ENCODE peak calls at places on chromosome 17, in seven cellular contexts. One of them, this sample, is unnamed.

GRCh38 chr17:17682737-17683675 is 1.7 kb downstream of the RAI1 start:
- DNase-seq in IMR-90: peak
- DNase-seq in endothelial cell of umbilical vein: peak
- DNase-seq in right lobe of liver: peak
- DNase-seq in transverse colon: peak
- DNase-seq in uterus: peak
- DNase-seq in suprapubic skin: peak
- DNase-seq in this sample: peak

GRCh38 chr17:17084317-17084835 is 42.1 kb downstream of the MPRIP start:
- DNase-seq in IMR-90: no peak
- DNase-seq in endothelial cell of umbilical vein: no peak
- DNase-seq in right lobe of liver: peak
- DNase-seq in transverse colon: no peak
- DNase-seq in uterus: no peak
- DNase-seq in suprapubic skin: no peak
- DNase-seq in this sample: no peak

GRCh38 chr17:16407911-16408588 is 7.3 kb upstream of the TRPV2 start:
- DNase-seq in IMR-90: peak
- DNase-seq in endothelial cell of umbilical vein: peak
- DNase-seq in right lobe of liver: peak
- DNase-seq in transverse colon: peak
- DNase-seq in uterus: peak
- DNase-seq in suprapubic skin: no peak
- DNase-seq in this sample: no peak

GRCh38 chr17:17445296-17445924 is 31.4 kb upstream of the MED9 start:
- DNase-seq in IMR-90: no peak
- DNase-seq in endothelial cell of umbilical vein: no peak
- DNase-seq in right lobe of liver: no peak
- DNase-seq in transverse colon: no peak
- DNase-seq in uterus: no peak
- DNase-seq in suprapubic skin: no peak
- DNase-seq in this sample: no peak

GRCh38 chr17:62319846-62320245 is 60.5 kb upstream of the EFCAB3 start:
- DNase-seq in IMR-90: no peak
- DNase-seq in endothelial cell of umbilical vein: no peak
- DNase-seq in right lobe of liver: no peak
- DNase-seq in transverse colon: no peak
- DNase-seq in uterus: no peak
- DNase-seq in suprapubic skin: no peak
- DNase-seq in this sample: no peak

GRCh38 chr17:69834494-69834893 is 240.5 kb upstream of the KCNJ16 start:
- DNase-seq in IMR-90: no peak
- DNase-seq in endothelial cell of umbilical vein: no peak
- DNase-seq in right lobe of liver: no peak
- DNase-seq in transverse colon: no peak
- DNase-seq in uterus: no peak
- DNase-seq in suprapubic skin: no peak
- DNase-seq in this sample: no peak

GRCh38 chr17:28494445-28495188 is 11.5 kb upstream of the FOXN1 start:
- DNase-seq in IMR-90: peak
- DNase-seq in endothelial cell of umbilical vein: peak
- DNase-seq in right lobe of liver: peak
- DNase-seq in transverse colon: peak
- DNase-seq in uterus: peak
- DNase-seq in suprapubic skin: no peak
- DNase-seq in this sample: peak

GRCh38 chr17:77602062-77602746 is 356.3 kb upstream of the TNRC6C start:
- DNase-seq in IMR-90: peak
- DNase-seq in endothelial cell of umbilical vein: no peak
- DNase-seq in right lobe of liver: no peak
- DNase-seq in transverse colon: peak
- DNase-seq in uterus: peak
- DNase-seq in suprapubic skin: peak
- DNase-seq in this sample: peak

GRCh38 chr17:65035191-65035590 is 21.3 kb downstream of the GNA13 start:
- DNase-seq in IMR-90: no peak
- DNase-seq in endothelial cell of umbilical vein: peak
- DNase-seq in right lobe of liver: no peak
- DNase-seq in transverse colon: no peak
- DNase-seq in uterus: no peak
- DNase-seq in suprapubic skin: no peak
- DNase-seq in this sample: no peak

GRCh38 chr17:1055751-1056645 is 59.1 kb downstream of the TIMM22 start:
- DNase-seq in IMR-90: peak
- DNase-seq in endothelial cell of umbilical vein: peak
- DNase-seq in right lobe of liver: no peak
- DNase-seq in transverse colon: peak
- DNase-seq in uterus: peak
- DNase-seq in suprapubic skin: no peak
- DNase-seq in this sample: peak

GRCh38 chr17:1050996-1051925 is 54.3 kb downstream of the TIMM22 start:
- DNase-seq in IMR-90: no peak
- DNase-seq in endothelial cell of umbilical vein: no peak
- DNase-seq in right lobe of liver: no peak
- DNase-seq in transverse colon: no peak
- DNase-seq in uterus: no peak
- DNase-seq in suprapubic skin: no peak
- DNase-seq in this sample: no peak

GRCh38 chr17:1054656-1055055 is 57.7 kb downstream of the TIMM22 start:
- DNase-seq in IMR-90: no peak
- DNase-seq in endothelial cell of umbilical vein: no peak
- DNase-seq in right lobe of liver: no peak
- DNase-seq in transverse colon: no peak
- DNase-seq in uterus: no peak
- DNase-seq in suprapubic skin: no peak
- DNase-seq in this sample: no peak

GRCh38 chr17:1055231-1055630 is 58.3 kb downstream of the TIMM22 start:
- DNase-seq in IMR-90: no peak
- DNase-seq in endothelial cell of umbilical vein: no peak
- DNase-seq in right lobe of liver: no peak
- DNase-seq in transverse colon: no peak
- DNase-seq in uterus: no peak
- DNase-seq in suprapubic skin: no peak
- DNase-seq in this sample: no peak

GRCh38 chr17:1053661-1054360 is 56.9 kb downstream of the TIMM22 start:
- DNase-seq in IMR-90: no peak
- DNase-seq in endothelial cell of umbilical vein: no peak
- DNase-seq in right lobe of liver: no peak
- DNase-seq in transverse colon: no peak
- DNase-seq in uterus: no peak
- DNase-seq in suprapubic skin: no peak
- DNase-seq in this sample: no peak
- H3K27ac ChIP-seq in IMR-90: no peak
- H3K27ac ChIP-seq in endothelial cell of umbilical vein: no peak
- H3K27ac ChIP-seq in right lobe of liver: no peak
- H3K27ac ChIP-seq in transverse colon: no peak
- H3K27ac ChIP-seq in uterus: no peak
- H3K27ac ChIP-seq in suprapubic skin: no peak
- H3K27ac ChIP-seq in this sample: no peak

GRCh38 chr17:82228278-82228841 is 482 bp upstream of the SLC16A3 start:
- DNase-seq in IMR-90: no peak
- DNase-seq in endothelial cell of umbilical vein: peak
- DNase-seq in right lobe of liver: peak
- DNase-seq in transverse colon: peak
- DNase-seq in uterus: no peak
- DNase-seq in suprapubic skin: no peak
- DNase-seq in this sample: no peak
- TF ChIP-seq POLR2A in IMR-90: no peak
- TF ChIP-seq POLR2A in endothelial cell of umbilical vein: no peak
- TF ChIP-seq POLR2A in right lobe of liver: no peak
- TF ChIP-seq POLR2A in transverse colon: peak
- TF ChIP-seq POLR2A in uterus: no peak
- TF ChIP-seq POLR2A in suprapubic skin: no peak
- TF ChIP-seq POLR2A in this sample: no peak

GRCh38 chr17:75065562-75066151 is 18.6 kb downstream of the KCTD2 start:
- DNase-seq in IMR-90: no peak
- DNase-seq in endothelial cell of umbilical vein: peak
- DNase-seq in right lobe of liver: no peak
- DNase-seq in transverse colon: no peak
- DNase-seq in uterus: no peak
- DNase-seq in suprapubic skin: no peak
- DNase-seq in this sample: no peak
- TF ChIP-seq CTCF in IMR-90: no peak
- TF ChIP-seq CTCF in endothelial cell of umbilical vein: no peak
- TF ChIP-seq CTCF in right lobe of liver: no peak
- TF ChIP-seq CTCF in transverse colon: no peak
- TF ChIP-seq CTCF in uterus: no peak
- TF ChIP-seq CTCF in suprapubic skin: no peak
- TF ChIP-seq CTCF in this sample: no peak

DNA sequence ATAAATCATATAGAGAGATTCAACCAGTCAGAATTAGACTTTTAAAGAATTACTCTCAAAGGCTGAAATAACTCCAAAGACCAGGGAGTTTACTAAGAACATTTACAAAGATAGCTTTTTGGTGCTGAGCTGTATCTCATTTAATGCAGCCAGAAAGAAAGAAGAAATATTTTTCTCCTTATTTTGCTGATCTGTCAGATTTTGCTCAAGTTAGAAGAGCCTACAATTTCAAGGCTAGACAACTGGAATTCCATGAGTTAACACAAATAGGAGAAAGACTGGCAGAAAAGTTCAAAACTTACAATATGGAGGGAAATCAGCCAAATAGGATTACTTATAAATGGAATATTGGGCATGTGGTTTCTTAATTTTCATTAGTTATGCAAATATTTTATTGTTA is 6.1 kb upstream of the SLFN12 start:
- DNase-seq in IMR-90: no peak
- DNase-seq in endothelial cell of umbilical vein: no peak
- DNase-seq in right lobe of liver: no peak
- DNase-seq in transverse colon: no peak
- DNase-seq in uterus: no peak
- DNase-seq in suprapubic skin: no peak
- DNase-seq in this sample: no peak
- H3K27ac ChIP-seq in IMR-90: no peak
- H3K27ac ChIP-seq in endothelial cell of umbilical vein: no peak
- H3K27ac ChIP-seq in right lobe of liver: no peak
- H3K27ac ChIP-seq in transverse colon: no peak
- H3K27ac ChIP-seq in uterus: no peak
- H3K27ac ChIP-seq in suprapubic skin: no peak
- H3K27ac ChIP-seq in this sample: no peak

GRCh38 chr17:38734235-38734633 is 4.1 kb downstream of the CISD3 start:
- DNase-seq in IMR-90: no peak
- DNase-seq in endothelial cell of umbilical vein: no peak
- DNase-seq in right lobe of liver: no peak
- DNase-seq in transverse colon: no peak
- DNase-seq in uterus: no peak
- DNase-seq in suprapubic skin: no peak
- DNase-seq in this sample: no peak

GRCh38 chr17:38731526-38732294 is 1.6 kb downstream of the CISD3 start:
- DNase-seq in IMR-90: no peak
- DNase-seq in endothelial cell of umbilical vein: no peak
- DNase-seq in right lobe of liver: no peak
- DNase-seq in transverse colon: peak
- DNase-seq in uterus: no peak
- DNase-seq in suprapubic skin: no peak
- DNase-seq in this sample: no peak

GRCh38 chr17:38730526-38731379 is 612 bp downstream of the CISD3 start:
- DNase-seq in IMR-90: peak
- DNase-seq in endothelial cell of umbilical vein: peak
- DNase-seq in right lobe of liver: peak
- DNase-seq in transverse colon: peak
- DNase-seq in uterus: peak
- DNase-seq in suprapubic skin: peak
- DNase-seq in this sample: no peak

GRCh38 chr17:38733315-38734234 is 3.4 kb downstream of the CISD3 start:
- DNase-seq in IMR-90: no peak
- DNase-seq in endothelial cell of umbilical vein: no peak
- DNase-seq in right lobe of liver: no peak
- DNase-seq in transverse colon: no peak
- DNase-seq in uterus: no peak
- DNase-seq in suprapubic skin: no peak
- DNase-seq in this sample: no peak

GRCh38 chr17:38732376-38733314 is 2.5 kb downstream of the CISD3 start:
- DNase-seq in IMR-90: no peak
- DNase-seq in endothelial cell of umbilical vein: no peak
- DNase-seq in right lobe of liver: peak
- DNase-seq in transverse colon: peak
- DNase-seq in uterus: no peak
- DNase-seq in suprapubic skin: no peak
- DNase-seq in this sample: no peak
- TF ChIP-seq POLR2A in IMR-90: no peak
- TF ChIP-seq POLR2A in endothelial cell of umbilical vein: no peak
- TF ChIP-seq POLR2A in right lobe of liver: no peak
- TF ChIP-seq POLR2A in transverse colon: peak
- TF ChIP-seq POLR2A in uterus: no peak
- TF ChIP-seq POLR2A in suprapubic skin: no peak
- TF ChIP-seq POLR2A in this sample: no peak

GRCh38 chr17:44356241-44356640 is 7.4 kb downstream of the FAM171A2 start:
- DNase-seq in IMR-90: no peak
- DNase-seq in endothelial cell of umbilical vein: no peak
- DNase-seq in right lobe of liver: no peak
- DNase-seq in transverse colon: no peak
- DNase-seq in uterus: no peak
- DNase-seq in suprapubic skin: no peak
- DNase-seq in this sample: no peak

GRCh38 chr17:44355310-44355640 is 8.4 kb downstream of the FAM171A2 start:
- DNase-seq in IMR-90: no peak
- DNase-seq in endothelial cell of umbilical vein: no peak
- DNase-seq in right lobe of liver: no peak
- DNase-seq in transverse colon: no peak
- DNase-seq in uterus: no peak
- DNase-seq in suprapubic skin: no peak
- DNase-seq in this sample: no peak

GRCh38 chr17:44355642-44356099 is 8.0 kb downstream of the FAM171A2 start:
- DNase-seq in IMR-90: no peak
- DNase-seq in endothelial cell of umbilical vein: no peak
- DNase-seq in right lobe of liver: no peak
- DNase-seq in transverse colon: no peak
- DNase-seq in uterus: no peak
- DNase-seq in suprapubic skin: peak
- DNase-seq in this sample: no peak

GRCh38 chr17:44353656-44354331 is 8.7 kb downstream of the GRN start:
- DNase-seq in IMR-90: no peak
- DNase-seq in endothelial cell of umbilical vein: no peak
- DNase-seq in right lobe of liver: no peak
- DNase-seq in transverse colon: peak
- DNase-seq in uterus: no peak
- DNase-seq in suprapubic skin: no peak
- DNase-seq in this sample: no peak

GRCh38 chr17:44354582-44355309 is 8.9 kb downstream of the FAM171A2 start:
- DNase-seq in IMR-90: no peak
- DNase-seq in endothelial cell of umbilical vein: no peak
- DNase-seq in right lobe of liver: no peak
- DNase-seq in transverse colon: peak
- DNase-seq in uterus: no peak
- DNase-seq in suprapubic skin: no peak
- DNase-seq in this sample: no peak
- TF ChIP-seq CTCF in IMR-90: no peak
- TF ChIP-seq CTCF in endothelial cell of umbilical vein: no peak
- TF ChIP-seq CTCF in right lobe of liver: no peak
- TF ChIP-seq CTCF in transverse colon: peak
- TF ChIP-seq CTCF in uterus: peak
- TF ChIP-seq CTCF in suprapubic skin: peak
- TF ChIP-seq CTCF in this sample: no peak